ENCODE peak calls at places on chromosomes 6 and 20, in ten cellular contexts. One of them, this sample, is unnamed.
A peak's percentile ranks its signal among the peaks of the same experiment; 100 is the strongest.

GRCh38 chr20:46823271-46823747 is 71.3 kb upstream of the EYA2 start:
- DNase-seq in SJSA1: no peak
- DNase-seq in HCT116: no peak
- DNase-seq in CD4-positive, CD25-positive, alpha-beta regulatory T cell: no peak
- DNase-seq in GM12878: no peak
- DNase-seq in tibial artery: peak; percentile 24
- DNase-seq in OCI-LY7: no peak
- DNase-seq in right cardiac atrium: no peak
- DNase-seq in gastrocnemius medialis: no peak
- DNase-seq in endodermal cell: no peak
- DNase-seq in this sample: no peak

GRCh38 chr6:41059569-41059968 is 6.6 kb downstream of the APOBEC2 start:
- DNase-seq in tibial artery: no peak
- DNase-seq in GM12878: no peak
- DNase-seq in right cardiac atrium: no peak
- DNase-seq in OCI-LY7: no peak
- DNase-seq in HCT116: no peak
- DNase-seq in gastrocnemius medialis: peak; percentile 62
- DNase-seq in endodermal cell: no peak
- DNase-seq in CD4-positive, CD25-positive, alpha-beta regulatory T cell: no peak
- DNase-seq in SJSA1: no peak
- DNase-seq in this sample: no peak

GRCh38 chr6:137973201-137973600 is 106.1 kb downstream of the TNFAIP3 start:
- DNase-seq in OCI-LY7: no peak
- DNase-seq in tibial artery: no peak
- DNase-seq in right cardiac atrium: no peak
- DNase-seq in SJSA1: no peak
- DNase-seq in GM12878: no peak
- DNase-seq in endodermal cell: no peak
- DNase-seq in gastrocnemius medialis: no peak
- DNase-seq in HCT116: no peak
- DNase-seq in CD4-positive, CD25-positive, alpha-beta regulatory T cell: no peak
- DNase-seq in this sample: no peak

GRCh38 chr6:170028629-170029345 is 262.1 kb downstream of the DLL1 start:
- DNase-seq in right cardiac atrium: no peak
- DNase-seq in gastrocnemius medialis: peak; percentile 7
- DNase-seq in HCT116: no peak
- DNase-seq in GM12878: no peak
- DNase-seq in SJSA1: peak; percentile 30
- DNase-seq in tibial artery: peak; percentile 14
- DNase-seq in endodermal cell: peak; percentile 36
- DNase-seq in CD4-positive, CD25-positive, alpha-beta regulatory T cell: no peak
- DNase-seq in OCI-LY7: no peak
- DNase-seq in this sample: no peak

GRCh38 chr6:158969148-158969547 is 30.9 kb downstream of the RSPH3 start:
- DNase-seq in OCI-LY7: peak; percentile 21
- DNase-seq in right cardiac atrium: no peak
- DNase-seq in endodermal cell: no peak
- DNase-seq in GM12878: no peak
- DNase-seq in gastrocnemius medialis: no peak
- DNase-seq in tibial artery: no peak
- DNase-seq in SJSA1: no peak
- DNase-seq in CD4-positive, CD25-positive, alpha-beta regulatory T cell: no peak
- DNase-seq in HCT116: no peak
- DNase-seq in this sample: no peak

GRCh38 chr6:34238507-34239239 is 2.0 kb downstream of the HMGA1 start:
- DNase-seq in OCI-LY7: no peak
- DNase-seq in tibial artery: no peak
- DNase-seq in gastrocnemius medialis: no peak
- DNase-seq in right cardiac atrium: no peak
- DNase-seq in endodermal cell: peak; percentile 44
- DNase-seq in CD4-positive, CD25-positive, alpha-beta regulatory T cell: no peak
- DNase-seq in SJSA1: no peak
- DNase-seq in HCT116: no peak
- DNase-seq in GM12878: no peak
- DNase-seq in this sample: no peak

GRCh38 chr6:132604635-132605150 is 15.2 kb upstream of the TAAR5 start:
- DNase-seq in SJSA1: no peak
- DNase-seq in tibial artery: no peak
- DNase-seq in CD4-positive, CD25-positive, alpha-beta regulatory T cell: no peak
- DNase-seq in gastrocnemius medialis: no peak
- DNase-seq in GM12878: no peak
- DNase-seq in HCT116: no peak
- DNase-seq in endodermal cell: no peak
- DNase-seq in right cardiac atrium: no peak
- DNase-seq in OCI-LY7: no peak
- DNase-seq in this sample: no peak

GRCh38 chr20:43559147-43559477 is 285 bp downstream of the SGK2 start:
- DNase-seq in HCT116: no peak
- DNase-seq in tibial artery: no peak
- DNase-seq in CD4-positive, CD25-positive, alpha-beta regulatory T cell: no peak
- DNase-seq in endodermal cell: no peak
- DNase-seq in gastrocnemius medialis: no peak
- DNase-seq in OCI-LY7: no peak
- DNase-seq in right cardiac atrium: no peak
- DNase-seq in GM12878: no peak
- DNase-seq in SJSA1: no peak
- DNase-seq in this sample: no peak

GRCh38 chr6:116244284-116244683 is 9.6 kb downstream of the TSPYL4 start:
- DNase-seq in gastrocnemius medialis: no peak
- DNase-seq in tibial artery: no peak
- DNase-seq in right cardiac atrium: no peak
- DNase-seq in endodermal cell: no peak
- DNase-seq in CD4-positive, CD25-positive, alpha-beta regulatory T cell: no peak
- DNase-seq in HCT116: no peak
- DNase-seq in SJSA1: no peak
- DNase-seq in GM12878: no peak
- DNase-seq in OCI-LY7: no peak
- DNase-seq in this sample: no peak

GRCh38 chr6:149060985-149061760 is 256.3 kb upstream of the TAB2 start:
- DNase-seq in tibial artery: no peak
- DNase-seq in OCI-LY7: no peak
- DNase-seq in SJSA1: peak; percentile 58
- DNase-seq in GM12878: no peak
- DNase-seq in endodermal cell: no peak
- DNase-seq in CD4-positive, CD25-positive, alpha-beta regulatory T cell: no peak
- DNase-seq in HCT116: no peak
- DNase-seq in gastrocnemius medialis: no peak
- DNase-seq in right cardiac atrium: no peak
- DNase-seq in this sample: no peak
- H3K4me1 ChIP-seq in tibial artery: peaks cover 10% of the 10 kb centered on the region
- H3K4me1 ChIP-seq in OCI-LY7: peaks cover 19% of the 10 kb centered on the region
- H3K4me1 ChIP-seq in SJSA1: peaks cover 65% of the 10 kb centered on the region
- H3K4me1 ChIP-seq in GM12878: peaks cover 40% of the 10 kb centered on the region
- H3K4me1 ChIP-seq in endodermal cell: peaks cover 6% of the 10 kb centered on the region
- H3K4me1 ChIP-seq in CD4-positive, CD25-positive, alpha-beta regulatory T cell: peaks cover 42% of the 10 kb centered on the region
- H3K4me1 ChIP-seq in HCT116: no peaks in the 10 kb centered on the region
- H3K4me1 ChIP-seq in gastrocnemius medialis: no peaks in the 10 kb centered on the region
- H3K4me1 ChIP-seq in right cardiac atrium: peaks cover 8% of the 10 kb centered on the region
- H3K4me1 ChIP-seq in this sample: no peaks in the 10 kb centered on the region

DNA sequence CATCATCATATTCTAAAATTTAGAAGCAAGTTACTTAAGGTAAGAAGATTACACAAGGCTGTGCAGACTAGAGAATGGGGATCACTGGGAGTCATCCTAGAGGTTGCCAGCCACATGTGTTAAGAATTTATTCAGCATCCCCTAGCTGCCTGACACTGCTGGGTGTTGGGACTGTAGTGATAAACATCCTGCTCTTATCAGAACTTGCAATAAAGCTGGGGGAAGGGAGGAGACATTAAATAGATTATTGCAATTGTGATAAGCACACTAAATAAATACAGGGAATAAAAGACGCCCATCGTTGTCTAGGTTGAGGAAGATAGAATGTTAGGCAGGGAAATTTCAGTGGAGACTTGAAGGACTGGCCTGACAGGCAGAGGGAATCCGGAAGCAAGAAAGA is 33.1 kb upstream of the TRAM2 start:
- DNase-seq in right cardiac atrium: no peak
- DNase-seq in tibial artery: no peak
- DNase-seq in endodermal cell: no peak
- DNase-seq in OCI-LY7: no peak
- DNase-seq in gastrocnemius medialis: no peak
- DNase-seq in SJSA1: no peak
- DNase-seq in CD4-positive, CD25-positive, alpha-beta regulatory T cell: no peak
- DNase-seq in HCT116: no peak
- DNase-seq in GM12878: no peak
- DNase-seq in this sample: no peak
- H3K27ac ChIP-seq in right cardiac atrium: no peak overlapping the region
- H3K27ac ChIP-seq in tibial artery: no peak overlapping the region
- H3K27ac ChIP-seq in endodermal cell: no peak overlapping the region
- H3K27ac ChIP-seq in OCI-LY7: no peak overlapping the region
- H3K27ac ChIP-seq in gastrocnemius medialis: no peak overlapping the region
- H3K27ac ChIP-seq in SJSA1: no peak overlapping the region
- H3K27ac ChIP-seq in CD4-positive, CD25-positive, alpha-beta regulatory T cell: no peak overlapping the region
- H3K27ac ChIP-seq in HCT116: no peak overlapping the region
- H3K27ac ChIP-seq in GM12878: no peak overlapping the region
- H3K27ac ChIP-seq in this sample: no peak overlapping the region

DNA sequence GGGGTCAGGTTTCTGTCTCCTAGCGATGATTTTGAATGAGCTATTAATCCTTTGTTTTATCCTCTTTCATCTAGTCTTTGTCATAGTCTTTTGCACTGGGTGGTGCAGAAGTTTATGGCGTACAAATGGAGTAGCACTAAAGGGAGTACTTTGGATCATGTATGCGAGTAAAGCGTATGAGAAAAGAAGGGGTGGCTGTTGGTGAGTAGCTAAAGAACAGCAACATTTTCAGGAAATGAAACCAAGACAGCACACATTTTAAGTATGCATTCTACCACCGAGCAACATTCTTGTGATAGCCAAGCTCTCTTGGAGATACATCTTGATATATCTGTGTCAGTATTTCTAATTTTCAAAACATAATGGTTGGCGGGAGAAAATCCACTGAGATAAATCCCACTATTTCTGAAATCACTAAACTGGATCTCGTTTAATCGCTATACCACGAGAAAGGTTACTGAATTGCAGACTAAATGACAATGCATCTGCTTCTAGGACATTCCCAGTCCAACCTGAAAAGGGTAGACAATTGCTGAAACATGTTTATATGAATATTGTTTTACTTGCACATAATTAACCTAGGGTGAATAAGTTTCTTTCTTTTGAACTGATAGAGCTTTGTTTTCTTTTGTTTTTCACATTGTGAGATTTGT is 196.1 kb downstream of the TRIM27 start:
- DNase-seq in tibial artery: no peak
- DNase-seq in CD4-positive, CD25-positive, alpha-beta regulatory T cell: no peak
- DNase-seq in SJSA1: no peak
- DNase-seq in endodermal cell: no peak
- DNase-seq in gastrocnemius medialis: no peak
- DNase-seq in OCI-LY7: peak; percentile 49
- DNase-seq in GM12878: no peak
- DNase-seq in right cardiac atrium: no peak
- DNase-seq in HCT116: no peak
- DNase-seq in this sample: no peak
- H3K4me3 ChIP-seq in tibial artery: no peak overlapping the region
- H3K4me3 ChIP-seq in CD4-positive, CD25-positive, alpha-beta regulatory T cell: no peak overlapping the region
- H3K4me3 ChIP-seq in SJSA1: no peak overlapping the region
- H3K4me3 ChIP-seq in endodermal cell: peak overlapping the region; percentile 90
- H3K4me3 ChIP-seq in gastrocnemius medialis: no peak overlapping the region
- H3K4me3 ChIP-seq in OCI-LY7: peak overlapping the region; percentile 24
- H3K4me3 ChIP-seq in GM12878: no peak overlapping the region
- H3K4me3 ChIP-seq in right cardiac atrium: no peak overlapping the region
- H3K4me3 ChIP-seq in HCT116: peak overlapping the region; percentile 71
- H3K4me3 ChIP-seq in this sample: no peak overlapping the region

DNA sequence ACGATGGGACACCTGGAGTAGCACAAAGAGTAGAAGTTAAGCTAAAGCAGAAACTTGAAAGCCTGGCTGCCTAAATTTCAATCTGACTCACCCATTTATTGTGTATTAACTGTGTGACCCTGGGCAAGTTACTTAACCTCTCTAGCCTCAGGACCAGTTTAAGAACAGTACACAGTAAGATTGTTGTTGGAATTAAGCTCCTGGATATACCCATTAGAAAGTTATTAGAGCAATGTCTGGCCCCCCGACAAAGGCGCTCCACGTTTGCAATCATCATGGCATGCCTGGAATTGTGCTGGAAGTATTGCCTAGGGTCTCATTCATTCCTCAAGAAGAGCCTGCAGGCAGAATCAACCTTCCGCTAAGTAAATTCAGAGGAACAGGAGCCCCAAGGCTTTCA is 1.4 kb downstream of the SDC4 start:
- DNase-seq in HCT116: no peak
- DNase-seq in right cardiac atrium: no peak
- DNase-seq in GM12878: no peak
- DNase-seq in OCI-LY7: no peak
- DNase-seq in CD4-positive, CD25-positive, alpha-beta regulatory T cell: no peak
- DNase-seq in endodermal cell: no peak
- DNase-seq in tibial artery: no peak
- DNase-seq in SJSA1: no peak
- DNase-seq in gastrocnemius medialis: no peak
- DNase-seq in this sample: no peak
- H3K4me1 ChIP-seq in HCT116: peaks cover 67% of the 10 kb centered on the region
- H3K4me1 ChIP-seq in right cardiac atrium: peaks cover 22% of the 10 kb centered on the region
- H3K4me1 ChIP-seq in GM12878: peaks cover 6% of the 10 kb centered on the region
- H3K4me1 ChIP-seq in OCI-LY7: peaks cover 11% of the 10 kb centered on the region
- H3K4me1 ChIP-seq in CD4-positive, CD25-positive, alpha-beta regulatory T cell: peaks cover 45% of the 10 kb centered on the region
- H3K4me1 ChIP-seq in endodermal cell: peaks cover 34% of the 10 kb centered on the region
- H3K4me1 ChIP-seq in tibial artery: peaks cover 60% of the 10 kb centered on the region
- H3K4me1 ChIP-seq in SJSA1: peaks cover 73% of the 10 kb centered on the region
- H3K4me1 ChIP-seq in gastrocnemius medialis: peaks cover 32% of the 10 kb centered on the region
- H3K4me1 ChIP-seq in this sample: peaks cover 34% of the 10 kb centered on the region